ENCODE peak calls at places on chromosomes 12 and 14, in nine cellular contexts. One of them, this sample, is unnamed.

GRCh38 chr12:60415361-60415760 is 819.5 kb downstream of the SLC16A7 start:
- DNase-seq in heart left ventricle: no peak
- DNase-seq in Caco-2: no peak
- DNase-seq in lower lobe of right lung: no peak
- DNase-seq in ovary: no peak
- DNase-seq in A549: no peak
- DNase-seq in mucosa of descending colon: no peak
- DNase-seq in cardiac muscle cell: no peak
- DNase-seq in AG10803: no peak
- DNase-seq in this sample: no peak

GRCh38 chr14:104328607-104329006 is 190.2 kb downstream of the KIF26A start:
- DNase-seq in AG10803: no peak
- DNase-seq in ovary: peak; percentile 20
- DNase-seq in cardiac muscle cell: no peak
- DNase-seq in mucosa of descending colon: no peak
- DNase-seq in heart left ventricle: no peak
- DNase-seq in A549: no peak
- DNase-seq in lower lobe of right lung: no peak
- DNase-seq in Caco-2: no peak
- DNase-seq in this sample: no peak

GRCh38 chr14:80770114-80770917 is 171.2 kb downstream of the CEP128 start:
- DNase-seq in heart left ventricle: no peak
- DNase-seq in ovary: no peak
- DNase-seq in lower lobe of right lung: no peak
- DNase-seq in A549: no peak
- DNase-seq in Caco-2: no peak
- DNase-seq in AG10803: peak; percentile 22
- DNase-seq in cardiac muscle cell: no peak
- DNase-seq in mucosa of descending colon: no peak
- DNase-seq in this sample: no peak

GRCh38 chr14:71374989-71375388 is 467.7 kb downstream of the PCNX1 start:
- DNase-seq in Caco-2: no peak
- DNase-seq in AG10803: no peak
- DNase-seq in mucosa of descending colon: no peak
- DNase-seq in ovary: no peak
- DNase-seq in cardiac muscle cell: no peak
- DNase-seq in A549: no peak
- DNase-seq in lower lobe of right lung: no peak
- DNase-seq in heart left ventricle: no peak
- DNase-seq in this sample: no peak

GRCh38 chr12:117377758-117378157 is 16.3 kb upstream of the NOS1 start:
- DNase-seq in A549: peak; percentile 42
- DNase-seq in heart left ventricle: no peak
- DNase-seq in mucosa of descending colon: peak; percentile 2
- DNase-seq in Caco-2: no peak
- DNase-seq in ovary: no peak
- DNase-seq in cardiac muscle cell: no peak
- DNase-seq in lower lobe of right lung: no peak
- DNase-seq in AG10803: no peak
- DNase-seq in this sample: peak; percentile 52

GRCh38 chr12:49055978-49056754 is 4.4 kb downstream of the KMT2D start:
- DNase-seq in AG10803: peak; percentile 82
- DNase-seq in mucosa of descending colon: peak; percentile 78
- DNase-seq in lower lobe of right lung: peak; percentile 74
- DNase-seq in ovary: no peak
- DNase-seq in cardiac muscle cell: peak; percentile 56
- DNase-seq in heart left ventricle: no peak
- DNase-seq in Caco-2: peak; percentile 45
- DNase-seq in A549: peak; percentile 83
- DNase-seq in this sample: peak; percentile 88

GRCh38 chr12:22453511-22453910 is 90.8 kb downstream of the C2CD5 start:
- DNase-seq in Caco-2: no peak
- DNase-seq in A549: no peak
- DNase-seq in heart left ventricle: no peak
- DNase-seq in lower lobe of right lung: no peak
- DNase-seq in ovary: no peak
- DNase-seq in cardiac muscle cell: no peak
- DNase-seq in AG10803: no peak
- DNase-seq in mucosa of descending colon: no peak
- DNase-seq in this sample: no peak

GRCh38 chr14:36293824-36294223 is 26.6 kb downstream of the MBIP start:
- DNase-seq in heart left ventricle: no peak
- DNase-seq in A549: no peak
- DNase-seq in cardiac muscle cell: no peak
- DNase-seq in AG10803: peak; percentile 84
- DNase-seq in mucosa of descending colon: no peak
- DNase-seq in ovary: no peak
- DNase-seq in lower lobe of right lung: no peak
- DNase-seq in Caco-2: no peak
- DNase-seq in this sample: no peak

GRCh38 chr12:68081561-68081960 is 78.0 kb downstream of the IFNG start:
- DNase-seq in cardiac muscle cell: no peak
- DNase-seq in lower lobe of right lung: no peak
- DNase-seq in A549: no peak
- DNase-seq in heart left ventricle: no peak
- DNase-seq in mucosa of descending colon: no peak
- DNase-seq in Caco-2: no peak
- DNase-seq in AG10803: no peak
- DNase-seq in ovary: no peak
- DNase-seq in this sample: no peak

GRCh38 chr12:117967512-117967911 is 1.3 kb downstream of the KSR2 start:
- DNase-seq in AG10803: no peak
- DNase-seq in A549: no peak
- DNase-seq in ovary: no peak
- DNase-seq in Caco-2: no peak
- DNase-seq in cardiac muscle cell: no peak
- DNase-seq in lower lobe of right lung: no peak
- DNase-seq in mucosa of descending colon: no peak
- DNase-seq in heart left ventricle: no peak
- DNase-seq in this sample: peak; percentile 30

GRCh38 chr12:92502417-92503028 is 200.3 kb upstream of the PLEKHG7 start:
- DNase-seq in lower lobe of right lung: no peak
- DNase-seq in Caco-2: no peak
- DNase-seq in ovary: no peak
- DNase-seq in A549: peak; percentile 35
- DNase-seq in heart left ventricle: no peak
- DNase-seq in cardiac muscle cell: no peak
- DNase-seq in AG10803: no peak
- DNase-seq in mucosa of descending colon: peak; percentile 21
- DNase-seq in this sample: no peak

GRCh38 chr12:92506460-92506859 is 196.3 kb upstream of the PLEKHG7 start:
- DNase-seq in A549: no peak
- DNase-seq in lower lobe of right lung: no peak
- DNase-seq in heart left ventricle: no peak
- DNase-seq in cardiac muscle cell: no peak
- DNase-seq in mucosa of descending colon: no peak
- DNase-seq in Caco-2: no peak
- DNase-seq in AG10803: peak; percentile 3
- DNase-seq in ovary: no peak
- DNase-seq in this sample: no peak

GRCh38 chr12:92505373-92506340 is 197.1 kb upstream of the PLEKHG7 start:
- DNase-seq in mucosa of descending colon: peak; percentile 75
- DNase-seq in Caco-2: no peak
- DNase-seq in lower lobe of right lung: peak; percentile 59
- DNase-seq in heart left ventricle: peak; percentile 81
- DNase-seq in ovary: peak; percentile 92
- DNase-seq in A549: no peak
- DNase-seq in AG10803: peak; percentile 24
- DNase-seq in cardiac muscle cell: no peak
- DNase-seq in this sample: no peak

GRCh38 chr12:92503029-92503931 is 199.5 kb upstream of the PLEKHG7 start:
- DNase-seq in mucosa of descending colon: peak; percentile 8
- DNase-seq in heart left ventricle: no peak
- DNase-seq in A549: no peak
- DNase-seq in AG10803: no peak
- DNase-seq in cardiac muscle cell: no peak
- DNase-seq in Caco-2: no peak
- DNase-seq in lower lobe of right lung: no peak
- DNase-seq in ovary: no peak
- DNase-seq in this sample: no peak

DNA sequence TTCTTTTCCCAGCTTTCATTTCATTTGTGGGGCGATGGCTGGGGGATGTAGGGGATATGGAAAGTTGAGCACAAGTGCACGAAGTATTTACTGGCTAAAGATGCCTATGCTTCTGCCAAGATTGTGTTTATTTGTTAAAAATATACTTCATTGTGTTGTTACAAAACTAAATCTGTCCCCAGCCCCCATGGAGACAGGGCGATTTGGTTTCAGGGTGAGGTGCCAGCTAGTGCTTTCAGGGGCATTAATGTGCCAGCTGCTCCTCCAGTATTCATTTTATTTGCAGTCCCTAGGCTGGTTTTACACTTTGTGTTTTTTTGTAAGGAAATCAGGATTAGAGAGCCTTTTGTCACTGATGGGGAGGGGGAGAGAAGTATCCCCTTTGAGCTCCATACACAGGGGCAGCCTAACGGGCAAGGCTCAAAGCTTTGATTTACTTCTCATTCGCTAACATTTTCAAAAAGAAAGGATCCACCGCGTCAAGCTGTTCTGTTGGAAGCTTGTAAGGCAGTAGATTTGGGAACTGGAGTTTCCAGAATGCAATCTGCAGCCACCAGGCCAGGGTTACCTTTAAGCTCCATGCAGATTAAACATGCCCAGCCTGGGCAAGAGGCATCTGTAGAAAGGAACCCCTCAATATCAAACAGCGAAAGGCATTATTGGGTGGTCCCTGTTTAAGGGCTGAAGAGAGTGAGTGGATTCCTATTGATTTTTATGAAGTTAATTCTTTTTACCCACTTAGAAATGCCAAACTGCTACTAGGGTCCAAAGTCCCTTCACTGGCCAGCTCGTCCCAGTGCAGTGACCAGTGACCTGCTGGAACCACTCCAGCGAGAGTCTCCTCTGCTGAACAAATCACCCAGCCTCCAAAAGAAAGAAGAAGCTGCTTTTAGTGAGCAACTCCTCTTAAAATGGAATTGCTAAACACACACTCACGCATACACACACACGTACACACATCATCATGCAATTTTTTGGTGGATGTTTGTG is 198.5 kb upstream of the PLEKHG7 start:
- DNase-seq in Caco-2: no peak
- DNase-seq in cardiac muscle cell: no peak
- DNase-seq in ovary: no peak
- DNase-seq in A549: no peak
- DNase-seq in lower lobe of right lung: peak; percentile 51
- DNase-seq in heart left ventricle: no peak
- DNase-seq in mucosa of descending colon: peak; percentile 35
- DNase-seq in AG10803: no peak
- DNase-seq in this sample: no peak
- H3K4me3 ChIP-seq in Caco-2: no peak overlapping the region
- H3K4me3 ChIP-seq in cardiac muscle cell: no peak overlapping the region
- H3K4me3 ChIP-seq in ovary: no peak overlapping the region
- H3K4me3 ChIP-seq in A549: no peak overlapping the region
- H3K4me3 ChIP-seq in lower lobe of right lung: no peak overlapping the region
- H3K4me3 ChIP-seq in heart left ventricle: no peak overlapping the region
- H3K4me3 ChIP-seq in mucosa of descending colon: no peak overlapping the region
- H3K4me3 ChIP-seq in AG10803: no peak overlapping the region
- H3K4me3 ChIP-seq in this sample: no peak overlapping the region

DNA sequence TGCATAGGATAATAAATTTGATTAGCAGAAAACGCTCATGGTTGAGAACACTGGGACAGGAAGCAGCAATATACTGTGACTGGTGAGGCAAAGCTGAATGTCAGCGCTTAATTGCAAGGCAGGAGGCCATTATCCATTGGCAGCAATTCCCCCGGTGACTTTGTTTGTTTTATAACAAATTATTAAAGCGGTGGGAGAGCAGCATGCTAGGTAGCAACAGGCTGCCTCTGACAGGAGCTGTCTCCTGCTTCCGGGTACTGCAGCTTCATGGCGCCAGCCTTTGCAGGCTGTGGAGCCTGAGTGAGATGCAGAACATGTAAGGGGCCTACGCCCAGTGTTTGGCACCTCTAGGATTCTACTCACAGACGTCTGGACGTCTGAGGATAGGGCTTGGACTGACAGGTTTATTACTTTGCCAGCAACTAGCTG is 82.2 kb upstream of the SSTR1 start:
- DNase-seq in ovary: no peak
- DNase-seq in A549: no peak
- DNase-seq in AG10803: no peak
- DNase-seq in mucosa of descending colon: peak; percentile 13
- DNase-seq in heart left ventricle: no peak
- DNase-seq in cardiac muscle cell: no peak
- DNase-seq in lower lobe of right lung: no peak
- DNase-seq in Caco-2: no peak
- DNase-seq in this sample: no peak
- H3K4me3 ChIP-seq in ovary: no peak overlapping the region
- H3K4me3 ChIP-seq in A549: no peak overlapping the region
- H3K4me3 ChIP-seq in AG10803: no peak overlapping the region
- H3K4me3 ChIP-seq in mucosa of descending colon: no peak overlapping the region
- H3K4me3 ChIP-seq in heart left ventricle: no peak overlapping the region
- H3K4me3 ChIP-seq in cardiac muscle cell: no peak overlapping the region
- H3K4me3 ChIP-seq in lower lobe of right lung: no peak overlapping the region
- H3K4me3 ChIP-seq in Caco-2: no peak overlapping the region
- H3K4me3 ChIP-seq in this sample: no peak overlapping the region

GRCh38 chr14:91140672-91141071 is 26.8 kb downstream of the DGLUCY start:
- DNase-seq in AG10803: no peak
- DNase-seq in lower lobe of right lung: no peak
- DNase-seq in Caco-2: peak; percentile 60
- DNase-seq in heart left ventricle: no peak
- DNase-seq in mucosa of descending colon: peak; percentile 74
- DNase-seq in A549: peak; percentile 67
- DNase-seq in ovary: no peak
- DNase-seq in cardiac muscle cell: peak; percentile 26
- DNase-seq in this sample: peak; percentile 83
- H3K4me3 ChIP-seq in AG10803: no peak overlapping the region
- H3K4me3 ChIP-seq in lower lobe of right lung: no peak overlapping the region
- H3K4me3 ChIP-seq in Caco-2: no peak overlapping the region
- H3K4me3 ChIP-seq in heart left ventricle: no peak overlapping the region
- H3K4me3 ChIP-seq in mucosa of descending colon: no peak overlapping the region
- H3K4me3 ChIP-seq in A549: no peak overlapping the region
- H3K4me3 ChIP-seq in ovary: no peak overlapping the region
- H3K4me3 ChIP-seq in cardiac muscle cell: no peak overlapping the region
- H3K4me3 ChIP-seq in this sample: no peak overlapping the region

DNA sequence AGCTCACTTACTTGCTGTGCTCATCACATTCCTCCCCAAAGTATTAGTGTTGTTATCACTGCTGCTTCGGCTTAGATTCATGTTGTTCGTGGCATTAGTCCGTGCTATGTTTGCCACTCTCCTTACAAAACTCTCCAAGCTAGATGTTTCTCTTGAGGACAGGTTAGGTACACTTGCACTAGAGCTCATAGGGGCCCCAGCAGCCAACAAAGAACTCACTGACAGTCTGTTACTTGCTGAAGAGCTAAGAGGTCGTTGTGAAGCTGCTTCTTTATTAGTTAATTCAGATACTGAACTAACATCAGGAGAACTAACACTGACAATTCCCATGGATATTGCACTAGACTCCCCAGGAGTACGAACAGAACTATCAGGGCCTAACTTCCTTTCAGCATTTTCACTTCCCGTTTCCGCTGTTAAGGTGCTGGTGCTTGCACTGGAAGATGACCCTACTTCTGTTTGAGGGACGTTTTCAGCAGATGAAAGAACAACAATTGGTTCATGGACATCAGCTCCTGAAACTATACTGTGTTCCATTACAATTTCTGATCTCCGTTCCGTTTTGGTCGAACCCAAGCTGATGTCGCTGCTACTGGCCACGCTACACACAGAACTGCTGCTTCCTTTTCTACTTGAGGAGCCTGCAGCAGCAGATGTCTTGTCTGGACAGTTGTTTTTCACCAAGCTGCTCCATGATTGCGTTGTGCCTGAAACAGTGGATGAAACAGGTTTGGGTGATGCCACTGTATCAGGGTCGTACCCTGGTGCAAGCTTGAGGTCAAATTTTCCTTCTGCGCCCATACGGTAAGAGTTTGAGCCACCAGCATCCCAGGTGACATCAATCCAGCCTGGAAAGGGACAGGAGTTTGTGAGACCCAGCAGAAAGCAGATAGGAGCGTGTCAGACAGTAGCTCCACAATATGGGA is 78.7 kb downstream of the HECTD1 start:
- DNase-seq in heart left ventricle: no peak
- DNase-seq in Caco-2: no peak
- DNase-seq in lower lobe of right lung: no peak
- DNase-seq in ovary: no peak
- DNase-seq in A549: no peak
- DNase-seq in AG10803: no peak
- DNase-seq in cardiac muscle cell: no peak
- DNase-seq in mucosa of descending colon: no peak
- DNase-seq in this sample: no peak
- H3K4me3 ChIP-seq in heart left ventricle: no peak overlapping the region
- H3K4me3 ChIP-seq in Caco-2: no peak overlapping the region
- H3K4me3 ChIP-seq in lower lobe of right lung: no peak overlapping the region
- H3K4me3 ChIP-seq in ovary: no peak overlapping the region
- H3K4me3 ChIP-seq in A549: no peak overlapping the region
- H3K4me3 ChIP-seq in AG10803: no peak overlapping the region
- H3K4me3 ChIP-seq in cardiac muscle cell: no peak overlapping the region
- H3K4me3 ChIP-seq in mucosa of descending colon: no peak overlapping the region
- H3K4me3 ChIP-seq in this sample: no peak overlapping the region